ENCODE peak calls at places on chromosomes 6 and 20, in seven cellular contexts. Y is amygdala; T is pulmonary artery endothelial cell; N is NCI-H1417; K is A549; Q is CD4-positive, alpha-beta T cell; W is uterus. A is an unnamed sample.

GRCh38 chr6:87700729-87701675 is 1.0 kb downstream of the AKIRIN2 start:
- DNase-seq in Y (no peak), T (no peak), N (peak; percentile 65), K (peak; percentile 44), Q (peak; percentile 23), W (peak; percentile 25), A (peak; percentile 63)

GRCh38 chr20:1816384-1817381 is 78.5 kb upstream of the SIRPA start:
- DNase-seq in Y (no peak), T (peak; percentile 54), N (no peak), K (no peak), Q (no peak), W (no peak), A (peak; percentile 83)

GRCh38 chr20:4488407-4489339 is 233.0 kb upstream of the PRND start:
- DNase-seq in Y (no peak), T (no peak), N (no peak), K (no peak), Q (no peak), W (no peak), A (peak; percentile 43)

GRCh38 chr6:27518881-27519795 is 46.2 kb upstream of the ZNF184 start:
- DNase-seq in Y (peak; percentile 21), T (peak; percentile 44), N (peak; percentile 78), K (no peak), Q (peak; percentile 48), W (peak; percentile 65), A (peak; percentile 66)

GRCh38 chr20:38156888-38157634 is 8.0 kb downstream of the TGM2 start:
- DNase-seq in Y (no peak), T (no peak), N (no peak), K (no peak), Q (no peak), W (peak; percentile 76), A (no peak)

GRCh38 chr6:89281779-89282246 is 33.3 kb downstream of the GABRR2 start:
- DNase-seq in Y (no peak), T (no peak), N (no peak), K (peak; percentile 58), Q (peak; percentile 12), W (no peak), A (peak; percentile 22)

GRCh38 chr6:13496508-13497180 is 9.2 kb upstream of the GFOD1 start:
- DNase-seq in Y (no peak), T (no peak), N (no peak), K (no peak), Q (no peak), W (no peak), A (no peak)

GRCh38 chr20:49615401-49616153 is 47.6 kb upstream of the PTGIS start:
- DNase-seq in Y (no peak), T (no peak), N (no peak), K (peak; percentile 83), Q (no peak), W (no peak), A (peak; percentile 55)

GRCh38 chr6:29709178-29709576 is 14.1 kb upstream of the HLA-F start:
- DNase-seq in Y (no peak), T (no peak), N (no peak), K (no peak), Q (no peak), W (no peak), A (no peak)

GRCh38 chr20:40416274-40416673 is 272.8 kb downstream of the MAFB start:
- DNase-seq in Y (no peak), T (no peak), N (no peak), K (no peak), Q (no peak), W (no peak), A (peak; percentile 88)

GRCh38 chr6:136415351-136416005 is 125.8 kb upstream of the BCLAF1 start:
- DNase-seq in Y (no peak), T (no peak), N (no peak), K (no peak), Q (no peak), W (no peak), A (no peak)

GRCh38 chr20:25487306-25487705 is 79.8 kb downstream of the GINS1 start:
- DNase-seq in Y (no peak), T (no peak), N (no peak), K (no peak), Q (no peak), W (no peak), A (peak; percentile 11)

GRCh38 chr20:59976196-59976847 is 18.1 kb downstream of the CDH26 start:
- DNase-seq in Y (no peak), T (no peak), N (no peak), K (no peak), Q (no peak), W (no peak), A (no peak)

GRCh38 chr20:48815537-48815936 is 12.3 kb downstream of the PREX1 start:
- DNase-seq in Y (no peak), T (no peak), N (no peak), K (no peak), Q (no peak), W (no peak), A (no peak)

GRCh38 chr6:158160932-158161539 is 7.0 kb downstream of the SERAC1 start:
- DNase-seq in Y (no peak), T (no peak), N (no peak), K (no peak), Q (no peak), W (no peak), A (no peak)

GRCh38 chr20:12110711-12111110 is 193.0 kb downstream of the BTBD3 start:
- DNase-seq in Y (no peak), T (no peak), N (no peak), K (no peak), Q (no peak), W (no peak), A (no peak)

GRCh38 chr6:24614648-24615047 is 31.3 kb downstream of the KIAA0319 start:
- DNase-seq in Y (no peak), T (no peak), N (no peak), K (no peak), Q (no peak), W (no peak), A (no peak)

GRCh38 chr6:118356686-118357085 is 191.4 kb upstream of the PLN start:
- DNase-seq in Y (no peak), T (no peak), N (no peak), K (no peak), Q (no peak), W (no peak), A (no peak)

GRCh38 chr6:147559016-147559415 is 50.5 kb downstream of the SAMD5 start:
- DNase-seq in Y (no peak), T (no peak), N (no peak), K (no peak), Q (no peak), W (no peak), A (no peak)

GRCh38 chr6:35357671-35358070 is 15.3 kb downstream of the PPARD start:
- DNase-seq in Y (no peak), T (no peak), N (no peak), K (no peak), Q (no peak), W (no peak), A (no peak)

GRCh38 chr6:105799051-105799450 is 287.1 kb upstream of the PRDM1 start:
- DNase-seq in Y (no peak), T (no peak), N (no peak), K (no peak), Q (no peak), W (peak; percentile 19), A (no peak)

GRCh38 chr6:46113370-46113769 is 16.4 kb upstream of the ENPP4 start:
- DNase-seq in Y (no peak), T (no peak), N (peak; percentile 72), K (no peak), Q (no peak), W (no peak), A (peak; percentile 20)

A was measured in RWPE1.